ENCODE peak calls at places on chromosomes 12 and 14, in six cellular contexts. E is GM04504, H is pulmonary artery endothelial cell, O is pons, M is caudate nucleus, X is aorta. D is an unnamed sample.

GRCh38 chr14:61607570-61608244 is 87.6 kb upstream of the HIF1A start:
- DNase-seq in E (no peak), H (no peak), O (no peak), M (no peak), X (no peak), D (no peak)

GRCh38 chr12:32615441-32615840 is 63.7 kb upstream of the DNM1L start:
- DNase-seq in E (no peak), H (no peak), O (no peak), M (no peak), X (no peak), D (no peak)

GRCh38 chr14:67574156-67574555 is 25.9 kb downstream of the PIGH start:
- DNase-seq in E (no peak), H (no peak), O (no peak), M (no peak), X (no peak), D (no peak)

GRCh38 chr14:55117816-55118441 is 11.1 kb upstream of the LGALS3 start:
- DNase-seq in E (no peak), H (no peak), O (no peak), M (no peak), X (no peak), D (no peak)

GRCh38 chr12:56034586-56035332 is 7.0 kb upstream of the RPS26 start:
- DNase-seq in E (no peak), H (no peak), O (no peak), M (no peak), X (no peak), D (no peak)

GRCh38 chr12:93974252-93974651 is 174.1 kb upstream of the PLXNC1 start:
- DNase-seq in E (no peak), H (no peak), O (peak; percentile 88), M (no peak), X (no peak), D (no peak)

GRCh38 chr14:64539186-64539552 is 1.4 kb upstream of the HSPA2 start:
- DNase-seq in E (no peak), H (no peak), O (no peak), M (no peak), X (no peak), D (no peak)

GRCh38 chr14:65528069-65528468 is 115.5 kb downstream of the FUT8 start:
- DNase-seq in E (no peak), H (no peak), O (no peak), M (no peak), X (no peak), D (no peak)

GRCh38 chr14:21614245-21614644 is 20.5 kb downstream of the OR10G2 start:
- DNase-seq in E (no peak), H (no peak), O (no peak), M (no peak), X (no peak), D (no peak)

GRCh38 chr12:9992296-9992695 is 6.6 kb downstream of the CLEC1B start:
- DNase-seq in E (no peak), H (no peak), O (peak; percentile 77), M (no peak), X (no peak), D (no peak)

GRCh38 chr12:49598527-49598926 is 6.9 kb downstream of the FAM186B start:
- DNase-seq in E (no peak), H (no peak), O (no peak), M (no peak), X (no peak), D (no peak)

GRCh38 chr12:109910969-109911348 is 10.9 kb downstream of the TCHP start:
- DNase-seq in E (no peak), H (no peak), O (no peak), M (no peak), X (no peak), D (no peak)

GRCh38 chr12:119613319-119613936 is 19.9 kb downstream of the TMEM233 start:
- DNase-seq in E (no peak), H (peak; percentile 48), O (no peak), M (no peak), X (no peak), D (no peak)

GRCh38 chr12:93938921-93939320 is 209.5 kb upstream of the PLXNC1 start:
- DNase-seq in E (peak; percentile 79), H (no peak), O (no peak), M (no peak), X (no peak), D (peak; percentile 83)

GRCh38 chr12:20050166-20050565 is 318.2 kb upstream of the PDE3A start:
- DNase-seq in E (no peak), H (no peak), O (no peak), M (no peak), X (no peak), D (no peak)

GRCh38 chr14:20855652-20856291 is 35.4 kb upstream of the RNASE3 start:
- DNase-seq in E (peak; percentile 26), H (peak; percentile 66), O (peak; percentile 93), M (peak; percentile 23), X (peak; percentile 58), D (no peak)

GRCh38 chr14:67524152-67524963 is 8.7 kb upstream of the PLEKHH1 start:
- DNase-seq in E (no peak), H (no peak), O (no peak), M (no peak), X (no peak), D (no peak)

GRCh38 chr12:67370979-67371378 is 101.8 kb downstream of the CAND1 start:
- DNase-seq in E (no peak), H (no peak), O (no peak), M (no peak), X (no peak), D (no peak)

GRCh38 chr12:119914666-119915065 is 37.5 kb upstream of the CIT start:
- DNase-seq in E (no peak), H (no peak), O (no peak), M (no peak), X (no peak), D (no peak)

GRCh38 chr12:116784238-116784612 is 46.1 kb downstream of the RNFT2 start:
- DNase-seq in E (no peak), H (no peak), O (no peak), M (no peak), X (no peak), D (no peak)

GRCh38 chr12:127271776-127272175 is 995.2 kb upstream of the TMEM132C start:
- DNase-seq in E (no peak), H (no peak), O (no peak), M (no peak), X (no peak), D (no peak)

GRCh38 chr12:109531411-109531810 is 41.9 kb downstream of the MMAB start:
- DNase-seq in E (no peak), H (no peak), O (no peak), M (no peak), X (no peak), D (no peak)

GRCh38 chr12:111812881-111813741 is 28.9 kb upstream of the MAPKAPK5 start:
- DNase-seq in E (peak; percentile 57), H (peak; percentile 57), O (peak; percentile 87), M (peak; percentile 34), X (peak; percentile 77), D (peak; percentile 21)

GRCh38 chr12:106769078-106769477 is 5.4 kb upstream of the RIC8B start:
- DNase-seq in E (no peak), H (no peak), O (no peak), M (no peak), X (no peak), D (peak; percentile 27)